ENCODE peak calls at places on chromosomes 5 and 9, in eight cellular contexts. One of them, this sample, is unnamed.

GRCh38 chr9:87667164-87667738 is 58.7 kb upstream of the CTSL start:
- DNase-seq in tibial nerve: no peak
- DNase-seq in stimulated activated naive B cell treated with anti-CD40 and anti-IgM and Interleukin-4, amounts not matched to agents 10 μg/mL and 1 μg/mL and 100 μg/mL, for 72 hours: no peak
- DNase-seq in NCI-H460: no peak
- DNase-seq in substantia nigra: no peak
- DNase-seq in AML-193: no peak
- DNase-seq in glutamatergic neuron: no peak
- DNase-seq in NCI-H1694 treated with DMSO at 0.1 percent for 48 hours: peak
- DNase-seq in this sample: peak

GRCh38 chr5:80140496-80140895 is 105.3 kb downstream of the THBS4 start:
- DNase-seq in NCI-H1694 treated with DMSO at 0.1 percent for 48 hours: no peak
- DNase-seq in tibial nerve: no peak
- DNase-seq in substantia nigra: no peak
- DNase-seq in NCI-H460: no peak
- DNase-seq in glutamatergic neuron: no peak
- DNase-seq in stimulated activated naive B cell treated with anti-CD40 and anti-IgM and Interleukin-4, amounts not matched to agents 10 μg/mL and 1 μg/mL and 100 μg/mL, for 72 hours: no peak
- DNase-seq in AML-193: no peak
- DNase-seq in this sample: no peak

GRCh38 chr9:36191696-36192095 is 975 bp downstream of the CLTA start:
- DNase-seq in substantia nigra: no peak
- DNase-seq in tibial nerve: no peak
- DNase-seq in NCI-H460: no peak
- DNase-seq in NCI-H1694 treated with DMSO at 0.1 percent for 48 hours: no peak
- DNase-seq in AML-193: no peak
- DNase-seq in stimulated activated naive B cell treated with anti-CD40 and anti-IgM and Interleukin-4, amounts not matched to agents 10 μg/mL and 1 μg/mL and 100 μg/mL, for 72 hours: no peak
- DNase-seq in glutamatergic neuron: no peak
- DNase-seq in this sample: no peak

GRCh38 chr5:135400866-135401265 is 1.8 kb upstream of the MACROH2A1 start:
- DNase-seq in tibial nerve: no peak
- DNase-seq in NCI-H460: no peak
- DNase-seq in stimulated activated naive B cell treated with anti-CD40 and anti-IgM and Interleukin-4, amounts not matched to agents 10 μg/mL and 1 μg/mL and 100 μg/mL, for 72 hours: no peak
- DNase-seq in AML-193: no peak
- DNase-seq in NCI-H1694 treated with DMSO at 0.1 percent for 48 hours: peak
- DNase-seq in substantia nigra: no peak
- DNase-seq in glutamatergic neuron: no peak
- DNase-seq in this sample: no peak

GRCh38 chr5:62569466-62569865 is 9.2 kb upstream of the LRRC70 start:
- DNase-seq in AML-193: no peak
- DNase-seq in glutamatergic neuron: no peak
- DNase-seq in stimulated activated naive B cell treated with anti-CD40 and anti-IgM and Interleukin-4, amounts not matched to agents 10 μg/mL and 1 μg/mL and 100 μg/mL, for 72 hours: no peak
- DNase-seq in tibial nerve: no peak
- DNase-seq in substantia nigra: no peak
- DNase-seq in NCI-H460: no peak
- DNase-seq in NCI-H1694 treated with DMSO at 0.1 percent for 48 hours: no peak
- DNase-seq in this sample: no peak

GRCh38 chr9:69621735-69622460 is 50.3 kb downstream of the APBA1 start:
- DNase-seq in glutamatergic neuron: no peak
- DNase-seq in NCI-H1694 treated with DMSO at 0.1 percent for 48 hours: no peak
- DNase-seq in tibial nerve: no peak
- DNase-seq in substantia nigra: no peak
- DNase-seq in AML-193: no peak
- DNase-seq in NCI-H460: no peak
- DNase-seq in stimulated activated naive B cell treated with anti-CD40 and anti-IgM and Interleukin-4, amounts not matched to agents 10 μg/mL and 1 μg/mL and 100 μg/mL, for 72 hours: no peak
- DNase-seq in this sample: no peak

GRCh38 chr5:52269853-52270252 is 517.9 kb upstream of the ITGA1 start:
- DNase-seq in NCI-H1694 treated with DMSO at 0.1 percent for 48 hours: no peak
- DNase-seq in substantia nigra: no peak
- DNase-seq in AML-193: no peak
- DNase-seq in stimulated activated naive B cell treated with anti-CD40 and anti-IgM and Interleukin-4, amounts not matched to agents 10 μg/mL and 1 μg/mL and 100 μg/mL, for 72 hours: no peak
- DNase-seq in glutamatergic neuron: no peak
- DNase-seq in NCI-H460: no peak
- DNase-seq in tibial nerve: no peak
- DNase-seq in this sample: no peak

GRCh38 chr5:128327973-128328372 is 210.1 kb downstream of the FBN2 start:
- DNase-seq in substantia nigra: no peak
- DNase-seq in AML-193: no peak
- DNase-seq in NCI-H1694 treated with DMSO at 0.1 percent for 48 hours: no peak
- DNase-seq in stimulated activated naive B cell treated with anti-CD40 and anti-IgM and Interleukin-4, amounts not matched to agents 10 μg/mL and 1 μg/mL and 100 μg/mL, for 72 hours: no peak
- DNase-seq in tibial nerve: no peak
- DNase-seq in glutamatergic neuron: no peak
- DNase-seq in NCI-H460: no peak
- DNase-seq in this sample: no peak

GRCh38 chr5:111469293-111469896 is 42.9 kb downstream of the STARD4 start:
- DNase-seq in substantia nigra: no peak
- DNase-seq in glutamatergic neuron: no peak
- DNase-seq in NCI-H1694 treated with DMSO at 0.1 percent for 48 hours: no peak
- DNase-seq in tibial nerve: no peak
- DNase-seq in NCI-H460: no peak
- DNase-seq in stimulated activated naive B cell treated with anti-CD40 and anti-IgM and Interleukin-4, amounts not matched to agents 10 μg/mL and 1 μg/mL and 100 μg/mL, for 72 hours: no peak
- DNase-seq in AML-193: no peak
- DNase-seq in this sample: no peak

GRCh38 chr9:131919181-131919580 is 160.5 kb downstream of the MED27 start:
- DNase-seq in stimulated activated naive B cell treated with anti-CD40 and anti-IgM and Interleukin-4, amounts not matched to agents 10 μg/mL and 1 μg/mL and 100 μg/mL, for 72 hours: no peak
- DNase-seq in NCI-H1694 treated with DMSO at 0.1 percent for 48 hours: no peak
- DNase-seq in NCI-H460: no peak
- DNase-seq in substantia nigra: no peak
- DNase-seq in AML-193: no peak
- DNase-seq in glutamatergic neuron: no peak
- DNase-seq in tibial nerve: no peak
- DNase-seq in this sample: no peak